ENCODE peak calls at places on chromosome 14, in seven cellular contexts. I, L, W, C, J, U and V are unnamed samples.

GRCh38 chr14:45610303-45610702 is 357.3 kb upstream of the MIS18BP1 start:
- DNase-seq in I (no peak), L (peak; percentile 9), W (no peak), C (peak; percentile 80), J (no peak), U (peak; percentile 7), V (peak; percentile 37)

GRCh38 chr14:104509673-104510072 is 69.9 kb upstream of the C14orf180 start:
- DNase-seq in I (no peak), L (no peak), W (no peak), C (no peak), J (no peak), U (no peak), V (no peak)

GRCh38 chr14:103685276-103686211 is 29.7 kb downstream of the XRCC3 start:
- DNase-seq in I (no peak), L (no peak), W (no peak), C (no peak), J (no peak), U (no peak), V (no peak)

GRCh38 chr14:61252354-61253063 is 28.6 kb downstream of the TMEM30B start:
- DNase-seq in I (peak; percentile 91), L (peak; percentile 89), W (peak; percentile 17), C (peak; percentile 92), J (peak; percentile 100), U (peak; percentile 99), V (peak; percentile 98)

GRCh38 chr14:102215522-102216250 is 76.0 kb downstream of the WDR20 start:
- DNase-seq in I (no peak), L (no peak), W (no peak), C (no peak), J (no peak), U (peak; percentile 10), V (peak; percentile 15)

GRCh38 chr14:104293231-104293841 is 154.9 kb downstream of the KIF26A start:
- DNase-seq in I (no peak), L (no peak), W (no peak), C (no peak), J (no peak), U (no peak), V (no peak)

GRCh38 chr14:67934087-67934486 is 114.5 kb downstream of the RAD51B start:
- DNase-seq in I (peak; percentile 72), L (peak; percentile 79), W (no peak), C (peak; percentile 89), J (peak; percentile 98), U (peak; percentile 84), V (peak; percentile 81)

GRCh38 chr14:99758121-99758871 is 34.9 kb upstream of the EML1 start:
- DNase-seq in I (no peak), L (peak; percentile 95), W (no peak), C (no peak), J (no peak), U (peak; percentile 91), V (peak; percentile 98)

GRCh38 chr14:40053396-40053795 is 621.2 kb upstream of the FBXO33 start:
- DNase-seq in I (no peak), L (no peak), W (no peak), C (no peak), J (no peak), U (no peak), V (no peak)

GRCh38 chr14:59507063-59507751 is 22.9 kb downstream of the JKAMP start:
- DNase-seq in I (peak; percentile 73), L (peak; percentile 58), W (peak; percentile 12), C (peak; percentile 75), J (peak; percentile 80), U (peak; percentile 69), V (peak; percentile 61)

GRCh38 chr14:62443796-62444195 is 601.5 kb downstream of the KCNH5 start:
- DNase-seq in I (no peak), L (peak; percentile 76), W (no peak), C (no peak), J (peak; percentile 96), U (peak; percentile 91), V (peak; percentile 88)

GRCh38 chr14:75001261-75001660 is 1.5 kb upstream of the EIF2B2 start:
- DNase-seq in I (no peak), L (no peak), W (no peak), C (no peak), J (no peak), U (no peak), V (no peak)

GRCh38 chr14:100765296-100765695 is 38.6 kb downstream of the DLK1 start:
- DNase-seq in I (no peak), L (no peak), W (no peak), C (no peak), J (no peak), U (no peak), V (no peak)

GRCh38 chr14:99672506-99673327 is 11.4 kb upstream of the CYP46A1 start:
- DNase-seq in I (peak; percentile 66), L (no peak), W (no peak), C (peak; percentile 46), J (no peak), U (no peak), V (no peak)

GRCh38 chr14:69327507-69327906 is 67.5 kb downstream of the GALNT16 start:
- DNase-seq in I (no peak), L (no peak), W (no peak), C (no peak), J (no peak), U (no peak), V (no peak)

GRCh38 chr14:65872536-65872935 is 460.0 kb downstream of the FUT8 start:
- DNase-seq in I (no peak), L (no peak), W (no peak), C (no peak), J (no peak), U (peak; percentile 38), V (peak; percentile 3)

GRCh38 chr14:45679852-45680251 is 426.9 kb upstream of the MIS18BP1 start:
- DNase-seq in I (no peak), L (peak; percentile 92), W (no peak), C (peak; percentile 20), J (peak; percentile 41), U (peak; percentile 81), V (peak; percentile 96)

GRCh38 chr14:55019968-55020554 is 6.8 kb downstream of the WDHD1 start:
- DNase-seq in I (no peak), L (no peak), W (no peak), C (no peak), J (no peak), U (peak; percentile 67), V (peak; percentile 46)